ENCODE peak calls at places on chromosomes 7 and 10, in five cellular contexts. G is lower lobe of right lung, F is Peyer's patch, S is heart right ventricle, I is left ventricle myocardium inferior. U is an unnamed sample.

GRCh38 chr10:4535531-4535930 is 290.5 kb upstream of the AKR1E2 start:
- DNase-seq in F (no peak), S (no peak), I (no peak), G (no peak), U (no peak)

GRCh38 chr7:100946766-100947365 is 2.5 kb upstream of the MUC3A start:
- DNase-seq in F (no peak), S (peak; percentile 26), G (no peak), I (no peak), U (no peak)

GRCh38 chr7:158473238-158473637 is 114.4 kb downstream of the PTPRN2 start:
- DNase-seq in I (no peak), G (no peak), S (no peak), F (no peak), U (no peak)

GRCh38 chr7:40658731-40659130 is 523.9 kb downstream of the SUGCT start:
- DNase-seq in F (no peak), I (no peak), G (no peak), S (no peak), U (no peak)

GRCh38 chr7:5429857-5430611 is 6.4 kb upstream of the TNRC18 start:
- DNase-seq in I (peak; percentile 56), S (peak; percentile 49), F (peak; percentile 76), G (peak; percentile 64), U (peak; percentile 91)

GRCh38 chr10:53325073-53325472 is 552.5 kb upstream of the MBL2 start:
- DNase-seq in S (no peak), F (no peak), G (no peak), I (no peak), U (no peak)

GRCh38 chr7:97126483-97127171 is 9.1 kb downstream of the SDHAF3 start:
- DNase-seq in S (no peak), I (no peak), F (no peak), G (no peak), U (peak; percentile 5)

GRCh38 chr10:62233494-62234283 is 35.0 kb downstream of the RTKN2 start:
- DNase-seq in I (no peak), F (no peak), S (no peak), G (no peak), U (no peak)

GRCh38 chr7:104814671-104815400 is 199.2 kb upstream of the KMT2E start:
- DNase-seq in F (no peak), G (no peak), S (no peak), I (no peak), U (no peak)

GRCh38 chr10:60937784-60938654 is 6.0 kb downstream of the RHOBTB1 start:
- DNase-seq in F (no peak), S (no peak), G (no peak), I (no peak), U (no peak)

GRCh38 chr7:135508853-135509588 is 881 bp downstream of the CNOT4 start:
- DNase-seq in F (no peak), S (no peak), I (no peak), G (no peak), U (peak; percentile 41)

GRCh38 chr10:73414230-73414981 is 548 bp upstream of the ANXA7 start:
- DNase-seq in G (no peak), S (no peak), I (no peak), F (no peak), U (no peak)
- H3K27ac ChIP-seq in G (peak overlapping the region; percentile 96), S (peak overlapping the region; percentile 97), I (peak overlapping the region; percentile 95), F (peak overlapping the region; percentile 95), U (no peak overlapping the region)

GRCh38 chr7:44293561-44294324 is 31.7 kb downstream of the CAMK2B start:
- DNase-seq in I (peak; percentile 38), G (peak; percentile 44), F (peak; percentile 24), S (peak; percentile 16), U (no peak)
- H3K27me3 ChIP-seq in I (peaks cover 5% of the 10 kb centered on the region), G (peaks cover 38% of the 10 kb centered on the region), F (no peaks in the 10 kb centered on the region), S (no peaks in the 10 kb centered on the region), U (peaks cover 52% of the 10 kb centered on the region)

DNA sequence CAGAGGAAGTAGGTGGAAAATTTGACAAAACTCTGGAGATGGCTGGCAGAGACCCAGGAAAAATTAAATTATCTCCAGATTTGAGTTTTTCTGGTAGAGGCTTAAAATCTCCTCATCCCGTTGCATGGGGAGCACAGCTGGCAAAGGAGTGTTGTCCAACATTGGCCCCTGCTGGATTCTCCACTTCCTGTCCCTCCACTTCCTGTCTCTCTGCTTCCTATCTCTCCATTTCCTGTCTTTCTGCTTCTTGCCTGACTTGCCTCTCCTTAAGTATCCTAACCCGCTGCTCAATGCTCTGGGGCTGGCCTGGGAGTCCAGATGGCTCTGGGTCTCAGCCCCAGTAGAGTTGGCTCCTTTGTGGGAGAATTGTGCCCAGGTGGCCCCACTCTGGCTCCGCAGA is 65.8 kb upstream of the EMX2 start:
- DNase-seq in G (no peak), I (no peak), S (no peak), F (no peak), U (no peak)
- H3K27ac ChIP-seq in G (no peak overlapping the region), I (peak overlapping the region; percentile 55), S (no peak overlapping the region), F (no peak overlapping the region), U (no peak overlapping the region)

GRCh38 chr10:132835848-132836233 is 49.9 kb upstream of the NKX6-2 start:
- DNase-seq in F (no peak), I (no peak), G (no peak), S (no peak), U (no peak)

GRCh38 chr10:132832186-132832983 is 46.4 kb upstream of the NKX6-2 start:
- DNase-seq in I (no peak), S (no peak), G (no peak), F (no peak), U (no peak)

GRCh38 chr10:132834891-132835847 is 49.2 kb upstream of the NKX6-2 start:
- DNase-seq in I (no peak), S (no peak), G (no peak), F (no peak), U (no peak)

GRCh38 chr10:132834311-132834761 is 48.4 kb upstream of the NKX6-2 start:
- DNase-seq in F (peak; percentile 35), S (no peak), G (no peak), I (no peak), U (no peak)

DNA sequence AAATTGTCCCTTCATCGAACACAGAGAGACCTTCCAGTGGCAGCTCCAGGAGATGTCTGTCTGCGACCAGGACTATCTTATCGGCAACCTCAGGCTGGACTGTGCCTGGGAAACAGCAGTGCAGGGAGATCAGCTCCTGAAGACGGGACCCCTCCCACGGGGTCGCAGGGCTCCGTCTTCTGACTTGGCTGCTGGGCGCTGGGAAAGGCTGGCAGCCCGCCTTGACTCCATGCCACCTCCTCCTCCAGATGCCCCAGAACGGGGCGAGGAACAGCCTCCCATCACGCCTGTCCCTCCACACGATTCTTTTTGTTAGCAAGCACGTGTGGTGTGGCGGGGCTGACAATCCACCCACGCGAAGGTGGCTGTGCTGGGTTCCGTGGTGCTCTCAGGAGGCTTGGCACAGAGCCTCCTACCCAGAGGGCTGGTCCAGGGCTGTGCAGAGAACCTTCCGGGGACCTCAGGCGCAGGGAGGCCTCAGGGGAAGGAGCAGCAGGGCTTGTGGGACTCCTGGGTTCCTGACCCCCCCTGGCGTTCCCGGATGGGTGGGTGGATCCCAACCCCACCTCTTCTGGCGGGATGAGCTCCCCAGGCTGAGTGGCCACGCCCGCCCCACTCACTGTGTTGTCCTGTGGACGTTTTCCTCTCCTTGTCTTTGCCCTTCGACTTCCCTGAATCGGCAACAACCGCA is 47.6 kb upstream of the NKX6-2 start:
- DNase-seq in I (no peak), F (no peak), G (no peak), S (no peak), U (no peak)
- H3K27me3 ChIP-seq in I (peaks cover 85% of the 10 kb centered on the region), F (no peaks in the 10 kb centered on the region), G (peaks cover 40% of the 10 kb centered on the region), S (peaks cover 38% of the 10 kb centered on the region), U (no peaks in the 10 kb centered on the region)

GRCh38 chr7:118085000-118085399 is 99.0 kb upstream of the LSM8 start:
- DNase-seq in G (no peak), F (no peak), S (no peak), I (no peak), U (no peak)

GRCh38 chr7:118082506-118082905 is 101.5 kb upstream of the LSM8 start:
- DNase-seq in I (no peak), F (no peak), S (no peak), G (no peak), U (no peak)

GRCh38 chr7:118079369-118079768 is 104.6 kb upstream of the LSM8 start:
- DNase-seq in F (no peak), I (no peak), S (no peak), G (no peak), U (no peak)

GRCh38 chr7:118078015-118078414 is 105.9 kb upstream of the LSM8 start:
- DNase-seq in G (no peak), I (no peak), F (no peak), S (no peak), U (no peak)

DNA sequence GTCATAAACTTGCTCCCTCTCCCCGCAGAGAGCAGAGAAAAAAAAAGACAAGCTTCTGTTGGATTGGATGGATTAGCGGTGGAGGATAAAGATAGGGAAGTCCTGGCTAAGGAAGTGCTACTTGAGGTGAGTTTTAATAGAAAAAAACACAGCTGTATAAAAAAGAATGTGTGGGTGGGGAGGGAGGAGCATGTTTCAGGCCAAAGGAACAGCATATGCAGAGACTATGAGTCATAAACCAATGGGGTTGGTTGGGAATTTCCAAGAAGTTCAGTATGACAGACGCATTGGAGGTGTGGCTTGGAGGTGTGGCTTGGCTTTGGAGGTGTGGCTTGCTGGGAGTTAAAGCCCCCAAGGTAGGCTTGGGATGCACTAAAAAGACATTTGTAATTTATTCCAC is 103.0 kb upstream of the LSM8 start:
- DNase-seq in G (no peak), F (no peak), S (no peak), I (no peak), U (peak; percentile 5)
- H3K27ac ChIP-seq in G (no peak overlapping the region), F (no peak overlapping the region), S (no peak overlapping the region), I (no peak overlapping the region), U (no peak overlapping the region)

DNA sequence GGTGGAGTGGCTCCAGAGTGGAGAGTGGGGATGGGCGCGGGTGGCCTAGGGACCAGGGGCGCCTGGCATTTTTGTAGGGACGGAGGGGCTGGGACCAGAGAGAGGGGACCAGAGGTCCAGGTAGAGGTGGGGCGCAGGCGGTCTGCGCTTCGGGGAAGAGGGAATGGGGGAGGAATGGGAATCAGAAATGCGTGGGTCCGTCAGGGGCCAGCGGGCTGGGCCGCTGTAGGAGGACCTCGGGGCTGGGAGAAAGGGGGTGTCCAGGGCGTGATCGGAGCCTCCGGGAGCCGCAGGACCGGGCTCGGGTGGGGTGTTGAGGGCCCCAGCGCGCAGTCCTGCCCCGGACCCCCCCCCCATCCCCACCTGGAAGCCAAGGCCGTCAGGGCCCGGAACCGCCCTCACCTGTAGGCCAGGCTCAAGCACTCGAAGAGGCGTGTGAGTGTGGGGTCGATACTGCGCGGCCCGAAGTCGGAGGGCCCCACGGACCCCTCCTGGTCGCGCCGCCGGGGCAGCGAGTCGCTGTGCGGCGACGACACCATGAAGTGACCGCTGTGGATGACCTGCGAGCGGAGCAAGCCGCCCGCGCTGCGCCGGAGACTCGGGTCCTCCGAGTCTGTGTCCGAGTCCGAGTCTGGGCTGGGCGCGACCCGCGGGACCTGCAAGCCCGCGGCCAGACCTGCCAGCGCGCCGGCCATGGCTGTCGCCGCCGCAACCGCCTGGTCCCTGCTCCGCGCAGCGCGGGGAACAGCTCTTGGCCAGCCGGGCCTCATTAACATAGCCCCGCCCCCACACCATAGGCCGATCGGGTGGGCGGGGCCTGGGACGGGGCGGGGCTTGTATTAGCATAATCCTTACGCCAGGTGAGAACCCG is at the start of gene MLXIPL:
- DNase-seq in F (peak; percentile 96), I (peak; percentile 70), G (peak; percentile 93), S (peak; percentile 78), U (no peak)
- H3K27me3 ChIP-seq in F (no peaks in the 10 kb centered on the region), I (peaks cover 84% of the 10 kb centered on the region), G (peaks cover 55% of the 10 kb centered on the region), S (peaks cover 61% of the 10 kb centered on the region), U (no peaks in the 10 kb centered on the region)

U was measured in SJCRH30.